ENCODE peak calls at places on chromosomes 1 and 21, in four cellular contexts. G is K562, Q is GM12892, E is HepG2. S is an unnamed sample.

GRCh38 chr1:179293340-179294327 is at the start of gene SOAT1:
- DNase-seq in E (peak; percentile 91), Q (peak; percentile 85), G (peak; percentile 98), S (peak; percentile 87)

GRCh38 chr21:23811802-23812201 is 1795.5 kb downstream of the MRPL39 start:
- DNase-seq in E (no peak), G (no peak), Q (no peak), S (no peak)

GRCh38 chr21:38756746-38757145 is 49.0 kb upstream of the ETS2 start:
- DNase-seq in E (no peak), Q (no peak), G (no peak), S (no peak)

GRCh38 chr1:203140743-203141520 is 13.4 kb downstream of the ADORA1 start:
- DNase-seq in Q (no peak), E (no peak), G (no peak), S (no peak)

GRCh38 chr1:64654519-64655341 is 90.1 kb upstream of the RAVER2 start:
- DNase-seq in G (no peak), E (no peak), Q (no peak), S (no peak)

GRCh38 chr1:244437108-244437507 is 14.6 kb downstream of the ADSS2 start:
- DNase-seq in Q (no peak), G (no peak), E (no peak), S (no peak)

GRCh38 chr21:45737485-45738166 is 94.1 kb downstream of the PCBP3 start:
- DNase-seq in Q (no peak), G (no peak), E (no peak), S (no peak)

GRCh38 chr1:17953921-17954320 is 153.7 kb upstream of the IGSF21 start:
- DNase-seq in G (no peak), E (no peak), Q (no peak), S (no peak)

GRCh38 chr1:85297855-85298629 is 21.6 kb upstream of the BCL10 start:
- DNase-seq in G (no peak), Q (no peak), E (peak; percentile 83), S (no peak)

GRCh38 chr1:183230403-183230802 is 44.3 kb downstream of the LAMC2 start:
- DNase-seq in G (no peak), Q (no peak), E (no peak), S (no peak)

GRCh38 chr1:1020000-1020404 is at the start of gene AGRN:
- DNase-seq in Q (no peak), E (no peak), G (no peak), S (peak; percentile 73)

GRCh38 chr1:25732821-25733220 is 67.2 kb upstream of the SELENON start:
- DNase-seq in G (no peak), Q (no peak), E (no peak), S (no peak)

GRCh38 chr21:43600642-43601397 is 58.5 kb downstream of the HSF2BP start:
- DNase-seq in E (no peak), Q (no peak), G (no peak), S (no peak)

GRCh38 chr1:3762151-3762872 is 10.1 kb downstream of the CCDC27 start:
- DNase-seq in E (no peak), Q (no peak), G (no peak), S (no peak)

GRCh38 chr1:22780696-22781095 is 70.1 kb downstream of the EPHB2 start:
- DNase-seq in E (no peak), Q (peak; percentile 40), G (peak; percentile 98), S (peak; percentile 37)

GRCh38 chr1:115641762-115642167 is at the start of gene VANGL1:
- DNase-seq in Q (peak; percentile 73), E (peak; percentile 34), G (peak; percentile 90), S (peak; percentile 74)

DNA sequence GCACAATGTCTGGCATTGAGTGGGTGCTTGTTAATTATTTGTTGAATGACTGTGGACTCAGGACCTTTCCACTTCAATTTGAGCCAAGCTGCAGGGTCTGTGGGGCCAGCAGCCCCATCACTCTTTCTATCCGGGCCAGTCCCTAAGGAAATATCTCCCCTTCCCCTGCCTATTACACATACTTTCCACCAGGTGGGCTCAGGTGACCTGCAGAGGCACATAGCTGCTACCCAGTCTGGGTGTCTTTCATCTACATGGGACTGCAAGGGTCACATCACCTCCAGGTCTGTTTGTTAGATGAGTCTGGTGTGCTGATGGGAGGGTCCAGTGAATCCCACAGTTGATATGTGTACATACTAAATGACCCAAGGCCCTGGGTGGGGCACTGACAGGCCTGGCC is 59.6 kb upstream of the KDM4A start:
- DNase-seq in E (peak; percentile 44), G (peak; percentile 43), Q (no peak), S (no peak)
- TF ChIP-seq TAF1 in E (no peak), G (no peak), Q (no peak), S (no peak)

GRCh38 chr1:46132529-46133180 is at the start of gene PIK3R3:
- DNase-seq in E (peak; percentile 91), Q (peak; percentile 89), G (peak; percentile 100), S (peak; percentile 88)

GRCh38 chr1:46133946-46134345 is 1.5 kb upstream of the PIK3R3 start:
- DNase-seq in Q (no peak), G (no peak), E (no peak), S (no peak)

GRCh38 chr1:46134660-46135331 is 2.4 kb upstream of the PIK3R3 start:
- DNase-seq in E (no peak), G (no peak), Q (no peak), S (no peak)

GRCh38 chr1:46131727-46132528 is 501 bp downstream of the PIK3R3 start:
- DNase-seq in Q (no peak), G (peak; percentile 39), E (no peak), S (no peak)

DNA sequence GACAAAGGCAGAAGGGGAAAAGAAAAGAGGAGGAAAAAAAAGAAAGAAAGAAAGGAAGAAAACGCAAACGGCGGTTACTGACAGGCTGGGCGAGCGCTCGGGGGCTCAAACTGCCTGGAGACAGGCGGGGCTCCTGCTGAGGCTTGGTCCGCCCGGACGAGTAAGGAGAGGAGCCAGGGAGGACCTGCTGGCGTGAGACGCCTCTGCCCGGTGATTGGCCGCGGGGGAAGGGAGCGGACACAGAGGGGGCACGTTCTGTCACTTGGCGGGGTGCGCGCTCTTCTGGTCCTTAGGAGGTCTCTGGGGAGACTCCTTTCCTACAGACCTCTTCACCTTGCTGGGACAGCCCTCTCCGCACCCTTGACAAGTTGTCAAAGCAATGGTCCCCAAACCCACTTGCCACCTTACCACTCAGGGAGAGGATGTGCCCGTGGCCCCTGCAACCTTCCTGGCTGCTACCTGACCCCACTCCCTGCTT is 791 bp upstream of the PIK3R3 start:
- DNase-seq in E (no peak), G (peak; percentile 91), Q (peak; percentile 61), S (peak; percentile 56)
- TF ChIP-seq TAF1 in E (no peak), G (no peak), Q (peak; percentile 23), S (no peak)

DNA sequence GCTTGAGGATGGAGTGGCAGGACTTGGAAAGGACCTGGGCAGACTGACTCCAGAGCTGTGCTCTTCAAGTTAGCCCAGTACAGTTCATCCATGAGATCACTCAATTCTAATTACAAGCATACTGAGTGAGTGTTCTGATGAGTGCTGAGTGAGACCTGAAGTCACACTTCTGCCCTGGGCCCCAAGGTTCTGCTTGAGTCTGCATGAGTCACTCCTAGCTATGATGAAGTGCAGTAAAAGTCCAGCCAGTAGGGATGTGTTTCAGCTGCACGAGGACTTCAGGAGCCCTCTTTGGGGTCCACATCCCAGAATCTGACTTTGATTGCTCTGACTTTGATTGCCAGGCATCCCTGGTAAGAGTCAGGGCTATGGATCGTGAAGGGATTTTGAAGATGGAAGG is 35.8 kb downstream of the PLEKHA6 start:
- DNase-seq in Q (no peak), E (no peak), G (no peak), S (no peak)
- TF ChIP-seq TAF1 in Q (no peak), E (no peak), G (no peak), S (no peak)

DNA sequence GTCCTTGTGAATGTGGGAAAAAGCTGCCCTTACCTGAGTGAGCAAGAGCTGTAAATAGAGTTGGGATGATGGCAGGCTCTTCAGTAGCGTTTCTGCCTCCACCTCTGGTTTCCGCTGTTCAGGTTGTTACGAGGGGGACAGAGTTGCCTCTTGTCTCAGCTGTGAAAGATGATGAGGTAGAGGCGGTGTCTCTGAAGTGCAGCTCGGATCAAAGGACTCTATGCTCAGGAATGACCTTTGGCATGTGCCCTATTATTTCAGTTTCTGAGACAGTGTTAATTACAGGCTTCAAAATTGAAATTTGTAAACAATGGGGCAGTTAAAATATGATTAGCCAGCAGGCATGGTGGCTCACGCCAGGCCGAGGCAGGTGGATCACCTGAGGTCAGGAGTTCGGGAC is 70.3 kb downstream of the VPS26C start:
- DNase-seq in G (no peak), Q (no peak), E (no peak), S (no peak)
- TF ChIP-seq TAF1 in G (no peak), Q (no peak), E (no peak), S (no peak)

GRCh38 chr1:206041640-206042039 is 11.3 kb upstream of the RHEX start:
- DNase-seq in E (no peak), G (no peak), Q (no peak), S (no peak)
- TF ChIP-seq TAF1 in E (no peak), G (no peak), Q (no peak), S (no peak)

GRCh38 chr1:26780344-26780957 is 7.3 kb upstream of the PIGV start:
- DNase-seq in G (no peak), E (no peak), Q (no peak), S (no peak)
- TF ChIP-seq TAF1 in G (no peak), E (no peak), Q (no peak), S (no peak)

GRCh38 chr1:157439318-157439954 is 112.9 kb downstream of the FCRL5 start:
- DNase-seq in G (no peak), Q (no peak), E (no peak), S (no peak)

GRCh38 chr1:157437301-157437700 is 115.0 kb downstream of the FCRL5 start:
- DNase-seq in Q (no peak), E (no peak), G (no peak), S (no peak)

GRCh38 chr1:157438236-157439012 is 113.9 kb downstream of the FCRL5 start:
- DNase-seq in Q (no peak), G (no peak), E (no peak), S (no peak)

DNA sequence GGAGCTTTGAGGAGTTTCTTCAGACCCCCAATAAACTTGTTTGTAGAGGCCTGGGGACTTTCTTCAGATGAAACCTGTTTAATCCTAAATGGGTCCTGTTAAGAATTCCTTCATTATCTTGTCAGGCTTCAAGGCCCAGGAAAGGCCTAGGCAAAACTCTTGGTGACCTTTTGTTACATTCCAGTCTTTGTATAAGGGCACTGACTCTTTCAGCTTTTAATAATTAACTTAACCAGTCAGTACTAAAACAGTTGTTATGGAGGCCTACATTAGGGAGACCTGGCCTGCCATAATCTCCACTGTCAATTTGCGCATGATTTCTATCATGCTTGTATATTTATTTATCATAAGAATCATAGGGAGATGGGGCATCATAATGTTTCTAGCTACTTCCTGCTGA is 110.2 kb downstream of the FCRL5 start:
- DNase-seq in G (no peak), E (peak; percentile 54), Q (no peak), S (no peak)
- TF ChIP-seq TAF1 in G (no peak), E (no peak), Q (no peak), S (no peak)

DNA sequence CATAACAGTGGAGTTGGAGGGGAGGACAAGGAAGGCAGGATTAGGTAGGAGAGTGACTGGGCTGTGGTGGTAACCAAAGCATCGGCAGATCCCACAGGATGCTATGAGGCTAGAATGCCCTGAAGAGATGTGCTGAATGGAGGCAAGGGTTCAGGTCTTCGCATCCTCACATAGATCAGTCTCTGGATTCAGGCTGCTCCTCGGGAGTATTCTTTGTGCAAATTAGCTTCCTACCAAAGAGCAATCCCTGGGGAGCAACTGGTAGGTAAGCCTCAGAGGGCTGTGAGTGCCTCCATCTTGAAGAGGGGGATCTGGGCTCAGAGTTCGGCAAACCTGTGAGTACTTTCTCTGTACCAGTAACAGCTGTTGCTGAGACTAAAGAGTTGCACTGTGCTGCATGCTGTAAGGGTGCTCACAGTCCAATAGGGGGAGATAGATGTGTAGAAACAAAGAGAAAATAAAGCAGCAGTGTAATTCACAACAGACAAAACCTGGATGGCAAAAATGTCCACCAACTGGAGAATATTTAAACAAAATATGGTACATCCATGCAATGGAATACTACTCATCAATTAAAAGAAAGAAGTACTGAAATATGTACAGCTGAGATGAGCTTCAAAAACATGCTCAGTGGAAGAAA is 322.4 kb upstream of the DEPDC1 start:
- DNase-seq in G (no peak), E (no peak), Q (no peak), S (peak; percentile 10)
- TF ChIP-seq TAF1 in G (no peak), E (no peak), Q (no peak), S (no peak)

S was measured in GM12891.